ENCODE peak calls at places on chromosomes 11 and 22, in eight cellular contexts. One of them, this sample, is unnamed.

GRCh38 chr22:42683599-42684283 is 34.5 kb upstream of the CYB5R3 start:
- DNase-seq in ovary: peak
- DNase-seq in activated B cell treated with CpG ODN at 0.5 μM for 24 hours: no peak
- DNase-seq in WERI-Rb-1: no peak
- DNase-seq in right lobe of liver: no peak
- DNase-seq in AG09309: no peak
- DNase-seq in sigmoid colon: peak
- DNase-seq in mesothelial cell of epicardium: no peak
- DNase-seq in this sample: no peak

GRCh38 chr11:15115686-15116085 is 963 bp downstream of the INSC start:
- DNase-seq in sigmoid colon: no peak
- DNase-seq in right lobe of liver: no peak
- DNase-seq in WERI-Rb-1: no peak
- DNase-seq in mesothelial cell of epicardium: no peak
- DNase-seq in activated B cell treated with CpG ODN at 0.5 μM for 24 hours: no peak
- DNase-seq in AG09309: no peak
- DNase-seq in ovary: no peak
- DNase-seq in this sample: no peak

GRCh38 chr11:118996926-118997626 is 862 bp upstream of the CENATAC start:
- DNase-seq in activated B cell treated with CpG ODN at 0.5 μM for 24 hours: no peak
- DNase-seq in AG09309: no peak
- DNase-seq in ovary: no peak
- DNase-seq in right lobe of liver: no peak
- DNase-seq in mesothelial cell of epicardium: no peak
- DNase-seq in sigmoid colon: no peak
- DNase-seq in WERI-Rb-1: no peak
- DNase-seq in this sample: no peak

GRCh38 chr11:134438533-134438932 is 26.5 kb upstream of the B3GAT1 start:
- DNase-seq in ovary: no peak
- DNase-seq in WERI-Rb-1: no peak
- DNase-seq in AG09309: no peak
- DNase-seq in right lobe of liver: no peak
- DNase-seq in mesothelial cell of epicardium: no peak
- DNase-seq in activated B cell treated with CpG ODN at 0.5 μM for 24 hours: no peak
- DNase-seq in sigmoid colon: peak
- DNase-seq in this sample: no peak

GRCh38 chr11:18749681-18750319 is 23.8 kb upstream of the IGSF22 start:
- DNase-seq in WERI-Rb-1: no peak
- DNase-seq in AG09309: peak
- DNase-seq in sigmoid colon: no peak
- DNase-seq in right lobe of liver: no peak
- DNase-seq in mesothelial cell of epicardium: no peak
- DNase-seq in activated B cell treated with CpG ODN at 0.5 μM for 24 hours: no peak
- DNase-seq in ovary: no peak
- DNase-seq in this sample: no peak

GRCh38 chr11:110186867-110187266 is 93.7 kb downstream of the ZC3H12C start:
- DNase-seq in mesothelial cell of epicardium: no peak
- DNase-seq in AG09309: no peak
- DNase-seq in WERI-Rb-1: no peak
- DNase-seq in sigmoid colon: no peak
- DNase-seq in activated B cell treated with CpG ODN at 0.5 μM for 24 hours: no peak
- DNase-seq in ovary: no peak
- DNase-seq in right lobe of liver: no peak
- DNase-seq in this sample: no peak

GRCh38 chr11:126712017-126712625 is 288.4 kb downstream of the KIRREL3 start:
- DNase-seq in right lobe of liver: no peak
- DNase-seq in WERI-Rb-1: no peak
- DNase-seq in AG09309: no peak
- DNase-seq in activated B cell treated with CpG ODN at 0.5 μM for 24 hours: no peak
- DNase-seq in ovary: no peak
- DNase-seq in mesothelial cell of epicardium: no peak
- DNase-seq in sigmoid colon: no peak
- DNase-seq in this sample: no peak

GRCh38 chr11:129766858-129767604 is 48.6 kb upstream of the TMEM45B start:
- DNase-seq in right lobe of liver: no peak
- DNase-seq in AG09309: no peak
- DNase-seq in WERI-Rb-1: peak
- DNase-seq in sigmoid colon: no peak
- DNase-seq in ovary: no peak
- DNase-seq in mesothelial cell of epicardium: peak
- DNase-seq in activated B cell treated with CpG ODN at 0.5 μM for 24 hours: no peak
- DNase-seq in this sample: no peak

GRCh38 chr11:58057481-58057880 is 26.7 kb downstream of the OR6Q1 start:
- DNase-seq in sigmoid colon: no peak
- DNase-seq in right lobe of liver: no peak
- DNase-seq in WERI-Rb-1: no peak
- DNase-seq in AG09309: no peak
- DNase-seq in mesothelial cell of epicardium: no peak
- DNase-seq in ovary: no peak
- DNase-seq in activated B cell treated with CpG ODN at 0.5 μM for 24 hours: no peak
- DNase-seq in this sample: no peak

GRCh38 chr22:47023871-47024270 is 261.4 kb downstream of the TBC1D22A start:
- DNase-seq in right lobe of liver: no peak
- DNase-seq in ovary: peak
- DNase-seq in mesothelial cell of epicardium: no peak
- DNase-seq in WERI-Rb-1: no peak
- DNase-seq in sigmoid colon: no peak
- DNase-seq in activated B cell treated with CpG ODN at 0.5 μM for 24 hours: no peak
- DNase-seq in AG09309: no peak
- DNase-seq in this sample: no peak

DNA sequence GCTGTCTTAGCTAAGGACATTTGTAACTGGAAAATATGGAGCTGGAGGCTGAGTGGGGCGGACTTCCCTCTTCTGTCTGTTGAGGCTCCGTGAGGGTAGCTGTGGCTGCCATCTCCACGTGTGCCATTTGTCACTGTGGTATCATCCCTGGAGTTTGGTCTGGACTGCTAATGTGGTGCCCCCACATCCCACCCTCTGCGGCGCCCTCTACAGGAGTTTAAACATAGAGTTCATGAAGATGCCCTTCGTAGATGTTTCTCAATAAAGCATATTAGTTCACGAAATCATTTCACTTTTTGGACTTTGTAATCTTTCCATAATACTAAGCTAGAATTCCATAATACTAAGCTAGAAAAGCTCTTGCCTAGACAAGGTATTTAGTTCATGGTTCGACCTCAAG is 52.4 kb downstream of the TECTA start:
- DNase-seq in WERI-Rb-1: no peak
- DNase-seq in sigmoid colon: no peak
- DNase-seq in activated B cell treated with CpG ODN at 0.5 μM for 24 hours: no peak
- DNase-seq in right lobe of liver: no peak
- DNase-seq in AG09309: no peak
- DNase-seq in mesothelial cell of epicardium: no peak
- DNase-seq in ovary: no peak
- DNase-seq in this sample: no peak
- TF ChIP-seq CTCF in WERI-Rb-1: peak
- TF ChIP-seq CTCF in sigmoid colon: no peak
- TF ChIP-seq CTCF in activated B cell treated with CpG ODN at 0.5 μM for 24 hours: no peak
- TF ChIP-seq CTCF in right lobe of liver: no peak
- TF ChIP-seq CTCF in AG09309: no peak
- TF ChIP-seq CTCF in mesothelial cell of epicardium: no peak
- TF ChIP-seq CTCF in ovary: no peak
- TF ChIP-seq CTCF in this sample: no peak

GRCh38 chr11:9821008-9821752 is 157.3 kb downstream of the SWAP70 start:
- DNase-seq in mesothelial cell of epicardium: no peak
- DNase-seq in AG09309: no peak
- DNase-seq in ovary: no peak
- DNase-seq in sigmoid colon: no peak
- DNase-seq in WERI-Rb-1: no peak
- DNase-seq in right lobe of liver: no peak
- DNase-seq in activated B cell treated with CpG ODN at 0.5 μM for 24 hours: no peak
- DNase-seq in this sample: no peak

GRCh38 chr11:9817191-9817590 is 153.3 kb downstream of the SWAP70 start:
- DNase-seq in WERI-Rb-1: no peak
- DNase-seq in sigmoid colon: no peak
- DNase-seq in ovary: no peak
- DNase-seq in right lobe of liver: no peak
- DNase-seq in AG09309: no peak
- DNase-seq in mesothelial cell of epicardium: no peak
- DNase-seq in activated B cell treated with CpG ODN at 0.5 μM for 24 hours: no peak
- DNase-seq in this sample: no peak

GRCh38 chr11:9823439-9823838 is 159.6 kb downstream of the SWAP70 start:
- DNase-seq in right lobe of liver: no peak
- DNase-seq in ovary: no peak
- DNase-seq in mesothelial cell of epicardium: no peak
- DNase-seq in WERI-Rb-1: no peak
- DNase-seq in AG09309: no peak
- DNase-seq in activated B cell treated with CpG ODN at 0.5 μM for 24 hours: no peak
- DNase-seq in sigmoid colon: no peak
- DNase-seq in this sample: no peak

GRCh38 chr11:9823887-9824385 is 160.1 kb downstream of the SWAP70 start:
- DNase-seq in activated B cell treated with CpG ODN at 0.5 μM for 24 hours: no peak
- DNase-seq in right lobe of liver: no peak
- DNase-seq in WERI-Rb-1: no peak
- DNase-seq in AG09309: no peak
- DNase-seq in ovary: no peak
- DNase-seq in sigmoid colon: no peak
- DNase-seq in mesothelial cell of epicardium: no peak
- DNase-seq in this sample: no peak

GRCh38 chr11:9820260-9820659 is 156.4 kb downstream of the SWAP70 start:
- DNase-seq in ovary: no peak
- DNase-seq in right lobe of liver: no peak
- DNase-seq in WERI-Rb-1: no peak
- DNase-seq in mesothelial cell of epicardium: no peak
- DNase-seq in AG09309: no peak
- DNase-seq in sigmoid colon: no peak
- DNase-seq in activated B cell treated with CpG ODN at 0.5 μM for 24 hours: no peak
- DNase-seq in this sample: no peak
- TF ChIP-seq CTCF in ovary: no peak
- TF ChIP-seq CTCF in right lobe of liver: no peak
- TF ChIP-seq CTCF in WERI-Rb-1: no peak
- TF ChIP-seq CTCF in mesothelial cell of epicardium: no peak
- TF ChIP-seq CTCF in AG09309: no peak
- TF ChIP-seq CTCF in sigmoid colon: no peak
- TF ChIP-seq CTCF in activated B cell treated with CpG ODN at 0.5 μM for 24 hours: no peak
- TF ChIP-seq CTCF in this sample: no peak

DNA sequence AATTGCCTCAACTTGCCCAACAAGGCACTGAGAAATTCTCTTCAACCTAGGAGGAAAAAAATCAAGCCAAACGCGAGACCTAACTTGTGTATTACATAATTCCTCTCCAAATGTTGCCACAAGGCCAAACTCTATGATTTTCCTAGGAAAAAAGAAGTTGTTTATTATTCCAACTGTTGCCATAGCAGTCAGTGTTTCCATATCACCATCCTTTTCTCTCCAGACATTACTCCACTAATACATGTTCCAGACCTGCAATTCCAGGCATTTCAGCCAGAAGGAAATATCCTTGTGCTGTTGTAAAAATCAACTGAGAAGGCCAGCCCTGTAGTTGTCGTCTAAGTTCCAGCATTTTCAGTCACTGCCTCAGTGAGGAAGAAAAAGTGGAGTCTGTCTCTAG is 33.1 kb upstream of the PAMR1 start:
- DNase-seq in ovary: no peak
- DNase-seq in activated B cell treated with CpG ODN at 0.5 μM for 24 hours: no peak
- DNase-seq in right lobe of liver: no peak
- DNase-seq in sigmoid colon: no peak
- DNase-seq in mesothelial cell of epicardium: no peak
- DNase-seq in WERI-Rb-1: no peak
- DNase-seq in AG09309: no peak
- DNase-seq in this sample: no peak
- TF ChIP-seq CTCF in ovary: no peak
- TF ChIP-seq CTCF in activated B cell treated with CpG ODN at 0.5 μM for 24 hours: no peak
- TF ChIP-seq CTCF in right lobe of liver: no peak
- TF ChIP-seq CTCF in sigmoid colon: no peak
- TF ChIP-seq CTCF in mesothelial cell of epicardium: no peak
- TF ChIP-seq CTCF in WERI-Rb-1: no peak
- TF ChIP-seq CTCF in AG09309: no peak
- TF ChIP-seq CTCF in this sample: peak

GRCh38 chr22:32127904-32128303 is 31.2 kb downstream of the C22orf42 start:
- DNase-seq in ovary: no peak
- DNase-seq in sigmoid colon: no peak
- DNase-seq in right lobe of liver: no peak
- DNase-seq in mesothelial cell of epicardium: no peak
- DNase-seq in AG09309: no peak
- DNase-seq in activated B cell treated with CpG ODN at 0.5 μM for 24 hours: no peak
- DNase-seq in WERI-Rb-1: no peak
- DNase-seq in this sample: no peak
- TF ChIP-seq CTCF in ovary: no peak
- TF ChIP-seq CTCF in sigmoid colon: no peak
- TF ChIP-seq CTCF in right lobe of liver: no peak
- TF ChIP-seq CTCF in mesothelial cell of epicardium: no peak
- TF ChIP-seq CTCF in AG09309: no peak
- TF ChIP-seq CTCF in activated B cell treated with CpG ODN at 0.5 μM for 24 hours: no peak
- TF ChIP-seq CTCF in WERI-Rb-1: peak
- TF ChIP-seq CTCF in this sample: no peak

GRCh38 chr11:45180158-45180887 is 33.9 kb downstream of the PRDM11 start:
- DNase-seq in right lobe of liver: no peak
- DNase-seq in WERI-Rb-1: peak
- DNase-seq in activated B cell treated with CpG ODN at 0.5 μM for 24 hours: peak
- DNase-seq in sigmoid colon: peak
- DNase-seq in ovary: peak
- DNase-seq in mesothelial cell of epicardium: peak
- DNase-seq in AG09309: no peak
- DNase-seq in this sample: no peak
- TF ChIP-seq CTCF in right lobe of liver: peak
- TF ChIP-seq CTCF in WERI-Rb-1: peak
- TF ChIP-seq CTCF in activated B cell treated with CpG ODN at 0.5 μM for 24 hours: no peak
- TF ChIP-seq CTCF in sigmoid colon: peak
- TF ChIP-seq CTCF in ovary: peak
- TF ChIP-seq CTCF in mesothelial cell of epicardium: no peak
- TF ChIP-seq CTCF in AG09309: peak
- TF ChIP-seq CTCF in this sample: peak

This sample was measured in chondrocyte.